ENCODE peak calls at places on chromosomes 12 and 14, in ten cellular contexts. H is stimulated activated CD8-positive, alpha-beta memory T cell treated with anti-CD3 and anti-CD28 coated beads, Interleukin-7, amount 100 ng/mL, for 1 hour; Q is Peyer's patch; Y is activated CD8-positive, alpha-beta memory T cell treated with anti-CD3 and anti-CD28 coated beads, Interleukin-2, amount 50 U/mL, for 48 hours; M is H54; J is AG04450; V is brain microvascular endothelial cell; O is NCI-H1694 treated with DMSO at 0.1 percent for 48 hours; G is AG09319; B is activated CD4-positive, alpha-beta T cell treated with anti-CD3 and anti-CD28 coated beads, Interleukin-2, amount 50 U/mL, for 4 hours. N is an unnamed sample.

GRCh38 chr12:54125950-54126695 is 62.7 kb downstream of the SMUG1 start:
- DNase-seq in H (no peak), Q (no peak), Y (peak; percentile 58), M (no peak), J (no peak), V (no peak), O (no peak), G (no peak), B (no peak), N (no peak)

GRCh38 chr12:101642115-101643067 is 47.6 kb downstream of the MYBPC1 start:
- DNase-seq in H (no peak), Q (no peak), Y (no peak), M (no peak), J (no peak), V (no peak), O (no peak), G (no peak), B (no peak), N (no peak)

GRCh38 chr14:49549881-49550280 is 36.3 kb downstream of the RPS29 start:
- DNase-seq in H (no peak), Q (no peak), Y (no peak), M (no peak), J (no peak), V (peak; percentile 26), O (no peak), G (no peak), B (no peak), N (no peak)

GRCh38 chr14:90922141-90922540 is 105.9 kb upstream of the TTC7B start:
- DNase-seq in H (no peak), Q (no peak), Y (no peak), M (no peak), J (no peak), V (no peak), O (no peak), G (no peak), B (no peak), N (no peak)

GRCh38 chr12:76927170-76927784 is 48.5 kb upstream of the CSRP2 start:
- DNase-seq in H (no peak), Q (no peak), Y (peak; percentile 72), M (peak; percentile 7), J (no peak), V (peak; percentile 27), O (peak; percentile 72), G (no peak), B (no peak), N (no peak)

GRCh38 chr12:100234166-100234565 is 32.7 kb downstream of the DEPDC4 start:
- DNase-seq in H (no peak), Q (no peak), Y (no peak), M (no peak), J (peak; percentile 2), V (no peak), O (no peak), G (no peak), B (no peak), N (no peak)

GRCh38 chr12:91191516-91192111 is 9.0 kb upstream of the DCN start:
- DNase-seq in H (no peak), Q (no peak), Y (no peak), M (no peak), J (no peak), V (no peak), O (no peak), G (no peak), B (no peak), N (no peak)

GRCh38 chr12:120161852-120162251 is 32.7 kb downstream of the GCN1 start:
- DNase-seq in H (no peak), Q (no peak), Y (no peak), M (no peak), J (no peak), V (no peak), O (no peak), G (no peak), B (no peak), N (no peak)

GRCh38 chr14:30034049-30034635 is 106.5 kb upstream of the PRKD1 start:
- DNase-seq in H (no peak), Q (no peak), Y (no peak), M (no peak), J (no peak), V (no peak), O (peak; percentile 16), G (no peak), B (no peak), N (no peak)

GRCh38 chr14:52873096-52873495 is 77.8 kb downstream of the FERMT2 start:
- DNase-seq in H (no peak), Q (no peak), Y (no peak), M (no peak), J (no peak), V (no peak), O (no peak), G (no peak), B (no peak), N (no peak)

GRCh38 chr12:48000878-48001321 is 3.4 kb downstream of the COL2A1 start:
- DNase-seq in H (no peak), Q (no peak), Y (no peak), M (peak; percentile 77), J (no peak), V (peak; percentile 77), O (no peak), G (no peak), B (no peak), N (no peak)

GRCh38 chr12:92503977-92504966 is 198.5 kb upstream of the PLEKHG7 start:
- DNase-seq in H (no peak), Q (no peak), Y (no peak), M (no peak), J (no peak), V (no peak), O (peak; percentile 37), G (no peak), B (no peak), N (no peak)